ENCODE peak calls at places on chromosomes 11 and 22, in ten cellular contexts. K is colonic mucosa; M is NCI-H1048; V is tibial artery; O is KBM-7; L is activated T-cell treated with anti-CD3 and anti-CD28 coated beads, Interleukin-2, amount 50 U/mL, for 72 hours; U is GM12891; A is HFF-Myc; P is iPS-NIHi11; X is activated CD4-positive, alpha-beta T cell treated with anti-CD3 and anti-CD28 coated beads for 24 hours. N is an unnamed sample.
A peak's percentile ranks its signal among the peaks of the same experiment; 100 is the strongest.

GRCh38 chr11:6249822-6250555 is 9.6 kb upstream of the CCKBR start:
- DNase-seq in K (peak; percentile 57), M (no peak), V (peak; percentile 88), O (no peak), L (no peak), U (no peak), A (peak; percentile 9), P (no peak), X (no peak), N (no peak)

GRCh38 chr11:75562048-75562835 is at the start of gene SERPINH1:
- DNase-seq in K (peak; percentile 90), M (peak; percentile 20), V (peak; percentile 96), O (peak; percentile 85), L (peak; percentile 83), U (peak; percentile 89), A (no peak), P (peak; percentile 86), X (peak; percentile 75), N (peak; percentile 83)

GRCh38 chr11:120210651-120211521 is at the start of gene OAF:
- DNase-seq in K (peak; percentile 84), M (peak; percentile 17), V (no peak), O (peak; percentile 87), L (peak; percentile 65), U (peak; percentile 89), A (peak; percentile 61), P (peak; percentile 92), X (peak; percentile 25), N (peak; percentile 58)

GRCh38 chr22:41816241-41816640 is 15.8 kb downstream of the CCDC134 start:
- DNase-seq in K (no peak), M (no peak), V (no peak), O (no peak), L (no peak), U (no peak), A (no peak), P (no peak), X (no peak), N (no peak)

GRCh38 chr11:111555255-111555654 is 14.7 kb downstream of the LAYN start:
- DNase-seq in K (no peak), M (no peak), V (no peak), O (no peak), L (no peak), U (no peak), A (no peak), P (no peak), X (no peak), N (no peak)

GRCh38 chr11:80596291-80596810 is 1155.5 kb upstream of the TENM4 start:
- DNase-seq in K (no peak), M (no peak), V (no peak), O (no peak), L (no peak), U (no peak), A (no peak), P (no peak), X (no peak), N (no peak)

GRCh38 chr11:87878373-87878779 is 296.9 kb downstream of the RAB38 start:
- DNase-seq in K (peak; percentile 17), M (no peak), V (no peak), O (peak; percentile 14), L (no peak), U (no peak), A (peak; percentile 33), P (peak; percentile 10), X (no peak), N (no peak)

GRCh38 chr11:128222245-128222959 is 365.0 kb downstream of the ETS1 start:
- DNase-seq in K (no peak), M (no peak), V (no peak), O (no peak), L (no peak), U (no peak), A (no peak), P (no peak), X (no peak), N (no peak)

GRCh38 chr11:17991799-17992433 is 20.9 kb downstream of the SERGEF start:
- DNase-seq in K (peak; percentile 40), M (peak; percentile 38), V (no peak), O (peak; percentile 27), L (peak; percentile 43), U (peak; percentile 35), A (no peak), P (peak; percentile 58), X (no peak), N (no peak)

GRCh38 chr22:49703990-49704344 is 123.7 kb downstream of the BRD1 start:
- DNase-seq in K (no peak), M (no peak), V (no peak), O (no peak), L (no peak), U (no peak), A (no peak), P (no peak), X (no peak), N (peak; percentile 39)

GRCh38 chr22:22959147-22959827 is 71.7 kb downstream of the IGLL5 start:
- DNase-seq in K (peak; percentile 71), M (no peak), V (no peak), O (peak; percentile 84), L (peak; percentile 74), U (no peak), A (peak; percentile 42), P (peak; percentile 67), X (peak; percentile 56), N (peak; percentile 87)

GRCh38 chr11:2582958-2583604 is 116.7 kb downstream of the KCNQ1OT1 start:
- DNase-seq in K (no peak), M (no peak), V (peak; percentile 62), O (no peak), L (no peak), U (no peak), A (no peak), P (peak; percentile 7), X (no peak), N (peak; percentile 45)

GRCh38 chr11:128548655-128549255 is 38.6 kb downstream of the ETS1 start:
- DNase-seq in K (peak; percentile 62), M (no peak), V (no peak), O (peak; percentile 86), L (no peak), U (no peak), A (no peak), P (peak; percentile 54), X (no peak), N (peak; percentile 64)

GRCh38 chr22:39997939-39998726 is 3.4 kb downstream of the FAM83F start:
- DNase-seq in K (peak; percentile 88), M (no peak), V (no peak), O (no peak), L (no peak), U (no peak), A (no peak), P (peak; percentile 78), X (no peak), N (no peak)

GRCh38 chr11:69253028-69253427 is 40.9 kb upstream of the MYEOV start:
- DNase-seq in K (no peak), M (no peak), V (no peak), O (no peak), L (no peak), U (no peak), A (peak; percentile 49), P (no peak), X (no peak), N (no peak)

GRCh38 chr11:45086526-45086925 is 59.9 kb upstream of the PRDM11 start:
- DNase-seq in K (no peak), M (no peak), V (no peak), O (no peak), L (no peak), U (no peak), A (no peak), P (no peak), X (no peak), N (no peak)

GRCh38 chr11:113110046-113110445 is 148.8 kb downstream of the NCAM1 start:
- DNase-seq in K (no peak), M (no peak), V (no peak), O (no peak), L (no peak), U (no peak), A (no peak), P (no peak), X (no peak), N (no peak)

GRCh38 chr11:19183641-19184040 is 18.1 kb downstream of the CSRP3 start:
- DNase-seq in K (no peak), M (no peak), V (no peak), O (no peak), L (no peak), U (no peak), A (no peak), P (no peak), X (no peak), N (no peak)

GRCh38 chr22:22767876-22768602 is 119.6 kb upstream of the IGLL5 start:
- DNase-seq in K (peak; percentile 10), M (no peak), V (peak; percentile 41), O (no peak), L (no peak), U (no peak), A (no peak), P (peak; percentile 51), X (no peak), N (no peak)

GRCh38 chr11:69699213-69699612 is 4.6 kb downstream of the FGF19 start:
- DNase-seq in K (no peak), M (no peak), V (peak; percentile 50), O (no peak), L (no peak), U (no peak), A (no peak), P (no peak), X (no peak), N (no peak)

GRCh38 chr22:21635771-21636510 is 3.4 kb downstream of the CCDC116 start:
- DNase-seq in K (no peak), M (no peak), V (no peak), O (no peak), L (no peak), U (no peak), A (no peak), P (no peak), X (no peak), N (no peak)

GRCh38 chr11:125257185-125257584 is 92.6 kb downstream of the PKNOX2 start:
- DNase-seq in K (no peak), M (no peak), V (no peak), O (no peak), L (no peak), U (no peak), A (no peak), P (peak; percentile 49), X (no peak), N (no peak)

GRCh38 chr11:105968021-105968697 is 53.9 kb downstream of the MSANTD4 start:
- DNase-seq in K (no peak), M (no peak), V (no peak), O (no peak), L (no peak), U (no peak), A (peak; percentile 51), P (no peak), X (no peak), N (no peak)

GRCh38 chr22:46373838-46374662 is 38.5 kb downstream of the TRMU start:
- DNase-seq in K (peak; percentile 90), M (no peak), V (no peak), O (peak; percentile 89), L (peak; percentile 15), U (peak; percentile 60), A (no peak), P (no peak), X (no peak), N (no peak)

GRCh38 chr22:37485714-37486223 is 415 bp downstream of the MFNG start:
- DNase-seq in K (no peak), M (no peak), V (no peak), O (peak; percentile 38), L (peak; percentile 20), U (peak; percentile 54), A (no peak), P (no peak), X (no peak), N (no peak)

N was measured in H1.